ENCODE peak calls at places on chromosomes 16 and 17, in nine cellular contexts. One of them, this sample, is unnamed.

GRCh38 chr16:53159781-53160436 is 105.1 kb downstream of the CHD9 start:
- DNase-seq in stimulated activated CD8-positive, alpha-beta memory T cell treated with anti-CD3 and anti-CD28 coated beads, Interleukin-4, amount 100 ng/mL, for 4 hours: no peak
- DNase-seq in skeletal muscle cell: peak
- DNase-seq in heart right ventricle: peak
- DNase-seq in NCI-H1930: no peak
- DNase-seq in foreskin fibroblast: peak
- DNase-seq in stimulated activated CD4-positive, alpha-beta T cell treated with anti-CD3 and anti-CD28 coated beads, TNF-alpha, amount 100 ng/mL, for 48 hours: no peak
- DNase-seq in mucosa of descending colon: no peak
- DNase-seq in breast epithelium: no peak
- DNase-seq in this sample: peak

GRCh38 chr16:74793571-74793970 is 19.0 kb upstream of the FA2H start:
- DNase-seq in stimulated activated CD4-positive, alpha-beta T cell treated with anti-CD3 and anti-CD28 coated beads, TNF-alpha, amount 100 ng/mL, for 48 hours: no peak
- DNase-seq in heart right ventricle: no peak
- DNase-seq in skeletal muscle cell: no peak
- DNase-seq in mucosa of descending colon: no peak
- DNase-seq in breast epithelium: no peak
- DNase-seq in NCI-H1930: no peak
- DNase-seq in stimulated activated CD8-positive, alpha-beta memory T cell treated with anti-CD3 and anti-CD28 coated beads, Interleukin-4, amount 100 ng/mL, for 4 hours: no peak
- DNase-seq in foreskin fibroblast: no peak
- DNase-seq in this sample: no peak

GRCh38 chr16:1774456-1774795 is 1.5 kb upstream of the MRPS34 start:
- DNase-seq in skeletal muscle cell: no peak
- DNase-seq in foreskin fibroblast: no peak
- DNase-seq in stimulated activated CD8-positive, alpha-beta memory T cell treated with anti-CD3 and anti-CD28 coated beads, Interleukin-4, amount 100 ng/mL, for 4 hours: no peak
- DNase-seq in heart right ventricle: no peak
- DNase-seq in NCI-H1930: no peak
- DNase-seq in stimulated activated CD4-positive, alpha-beta T cell treated with anti-CD3 and anti-CD28 coated beads, TNF-alpha, amount 100 ng/mL, for 48 hours: no peak
- DNase-seq in mucosa of descending colon: no peak
- DNase-seq in breast epithelium: no peak
- DNase-seq in this sample: no peak

GRCh38 chr17:46194393-46195216 is 1.4 kb upstream of the KANSL1 start:
- DNase-seq in skeletal muscle cell: no peak
- DNase-seq in heart right ventricle: no peak
- DNase-seq in mucosa of descending colon: no peak
- DNase-seq in foreskin fibroblast: peak
- DNase-seq in breast epithelium: no peak
- DNase-seq in NCI-H1930: no peak
- DNase-seq in stimulated activated CD4-positive, alpha-beta T cell treated with anti-CD3 and anti-CD28 coated beads, TNF-alpha, amount 100 ng/mL, for 48 hours: peak
- DNase-seq in stimulated activated CD8-positive, alpha-beta memory T cell treated with anti-CD3 and anti-CD28 coated beads, Interleukin-4, amount 100 ng/mL, for 4 hours: no peak
- DNase-seq in this sample: peak

GRCh38 chr17:70137451-70138230 is 31.7 kb upstream of the KCNJ2 start:
- DNase-seq in mucosa of descending colon: no peak
- DNase-seq in skeletal muscle cell: peak
- DNase-seq in heart right ventricle: peak
- DNase-seq in foreskin fibroblast: peak
- DNase-seq in stimulated activated CD8-positive, alpha-beta memory T cell treated with anti-CD3 and anti-CD28 coated beads, Interleukin-4, amount 100 ng/mL, for 4 hours: no peak
- DNase-seq in breast epithelium: peak
- DNase-seq in stimulated activated CD4-positive, alpha-beta T cell treated with anti-CD3 and anti-CD28 coated beads, TNF-alpha, amount 100 ng/mL, for 48 hours: peak
- DNase-seq in NCI-H1930: no peak
- DNase-seq in this sample: peak

GRCh38 chr17:7982666-7983065 is 19.7 kb upstream of the GUCY2D start:
- DNase-seq in stimulated activated CD8-positive, alpha-beta memory T cell treated with anti-CD3 and anti-CD28 coated beads, Interleukin-4, amount 100 ng/mL, for 4 hours: no peak
- DNase-seq in mucosa of descending colon: no peak
- DNase-seq in skeletal muscle cell: no peak
- DNase-seq in foreskin fibroblast: no peak
- DNase-seq in NCI-H1930: no peak
- DNase-seq in heart right ventricle: no peak
- DNase-seq in stimulated activated CD4-positive, alpha-beta T cell treated with anti-CD3 and anti-CD28 coated beads, TNF-alpha, amount 100 ng/mL, for 48 hours: no peak
- DNase-seq in breast epithelium: no peak
- DNase-seq in this sample: no peak

GRCh38 chr17:2171725-2172446 is 117.0 kb downstream of the HIC1 start:
- DNase-seq in stimulated activated CD4-positive, alpha-beta T cell treated with anti-CD3 and anti-CD28 coated beads, TNF-alpha, amount 100 ng/mL, for 48 hours: no peak
- DNase-seq in skeletal muscle cell: peak
- DNase-seq in NCI-H1930: no peak
- DNase-seq in stimulated activated CD8-positive, alpha-beta memory T cell treated with anti-CD3 and anti-CD28 coated beads, Interleukin-4, amount 100 ng/mL, for 4 hours: no peak
- DNase-seq in breast epithelium: peak
- DNase-seq in mucosa of descending colon: peak
- DNase-seq in heart right ventricle: peak
- DNase-seq in foreskin fibroblast: peak
- DNase-seq in this sample: peak

GRCh38 chr17:37642706-37643105 is 540 bp downstream of the DDX52 start:
- DNase-seq in skeletal muscle cell: no peak
- DNase-seq in NCI-H1930: no peak
- DNase-seq in stimulated activated CD4-positive, alpha-beta T cell treated with anti-CD3 and anti-CD28 coated beads, TNF-alpha, amount 100 ng/mL, for 48 hours: no peak
- DNase-seq in mucosa of descending colon: no peak
- DNase-seq in breast epithelium: no peak
- DNase-seq in stimulated activated CD8-positive, alpha-beta memory T cell treated with anti-CD3 and anti-CD28 coated beads, Interleukin-4, amount 100 ng/mL, for 4 hours: no peak
- DNase-seq in heart right ventricle: no peak
- DNase-seq in foreskin fibroblast: peak
- DNase-seq in this sample: no peak